ENCODE peak calls at places on chromosome 18, in eight cellular contexts. R is adrenal gland, Q is NCI-H774, W is activated T-cell treated with anti-CD3 and anti-CD28 coated beads for 48 hours, J is NCI-H446 treated with DMSO at 0.1 percent for 48 hours, A is aorta, N is MM.1S, P is GM12865. X is an unnamed sample.

GRCh38 chr18:5732318-5732717 is 163.0 kb downstream of the TMEM200C start:
- DNase-seq in W (no peak), R (no peak), J (no peak), P (peak), Q (no peak), A (no peak), N (no peak), X (no peak)

GRCh38 chr18:54947115-54947514 is 12.1 kb downstream of the CCDC68 start:
- DNase-seq in J (no peak), R (peak), Q (no peak), W (no peak), P (no peak), A (no peak), N (no peak), X (peak)

GRCh38 chr18:78293940-78294401 is 685.6 kb upstream of the SALL3 start:
- DNase-seq in W (no peak), J (no peak), P (no peak), R (no peak), Q (no peak), A (no peak), N (no peak), X (no peak)

GRCh38 chr18:59012815-59013677 is 126.6 kb upstream of the SEC11C start:
- DNase-seq in N (no peak), P (no peak), J (no peak), Q (no peak), A (no peak), W (no peak), R (no peak), X (no peak)

GRCh38 chr18:21672868-21673267 is 31.7 kb downstream of the ABHD3 start:
- DNase-seq in A (no peak), J (peak), R (peak), W (no peak), Q (no peak), P (no peak), N (no peak), X (no peak)

GRCh38 chr18:74446631-74447403 is 10.3 kb downstream of the DIPK1C start:
- DNase-seq in R (no peak), J (no peak), Q (no peak), W (no peak), N (no peak), A (no peak), P (no peak), X (no peak)

GRCh38 chr18:34494359-34494696 is 215.8 kb upstream of the DTNA start:
- DNase-seq in Q (no peak), N (no peak), W (no peak), J (no peak), R (no peak), A (peak), P (no peak), X (no peak)

GRCh38 chr18:74604774-74605173 is 7.1 kb downstream of the ZNF407 start:
- DNase-seq in Q (no peak), J (no peak), N (peak), R (no peak), P (no peak), W (no peak), A (no peak), X (peak)

GRCh38 chr18:47680488-47680887 is 250.0 kb downstream of the SMAD2 start:
- DNase-seq in R (no peak), A (no peak), W (no peak), J (no peak), N (no peak), P (peak), Q (no peak), X (no peak)

GRCh38 chr18:60445341-60445740 is 72.8 kb upstream of the MC4R start:
- DNase-seq in Q (no peak), W (no peak), J (no peak), A (no peak), P (no peak), N (no peak), R (no peak), X (no peak)

GRCh38 chr18:10040287-10041011 is 126.6 kb downstream of the VAPA start:
- DNase-seq in J (no peak), R (no peak), Q (no peak), A (no peak), W (no peak), N (no peak), P (no peak), X (no peak)

GRCh38 chr18:55323051-55323994 is 264.7 kb downstream of the TCF4 start:
- DNase-seq in W (no peak), J (peak), Q (no peak), N (peak), P (no peak), R (no peak), A (no peak), X (peak)

GRCh38 chr18:6963452-6964097 is 154.0 kb downstream of the LAMA1 start:
- DNase-seq in Q (no peak), J (no peak), N (no peak), A (no peak), P (no peak), R (no peak), W (no peak), X (no peak)

GRCh38 chr18:51957001-51957400 is 383.0 kb upstream of the DCC start:
- DNase-seq in Q (no peak), J (no peak), A (no peak), R (no peak), W (no peak), N (no peak), P (no peak), X (no peak)

GRCh38 chr18:40243592-40243991 is 1711.4 kb upstream of the PIK3C3 start:
- DNase-seq in A (no peak), R (no peak), J (no peak), N (no peak), Q (no peak), P (no peak), W (no peak), X (no peak)

GRCh38 chr18:40124107-40124506 is 1830.9 kb upstream of the PIK3C3 start:
- DNase-seq in Q (no peak), P (no peak), W (no peak), A (no peak), N (no peak), R (no peak), J (no peak), X (no peak)

GRCh38 chr18:13541621-13542519 is 184.5 kb downstream of the FAM210A start:
- DNase-seq in R (no peak), N (no peak), W (no peak), J (no peak), Q (no peak), A (no peak), P (no peak), X (no peak)

GRCh38 chr18:3623769-3624545 is 174.0 kb downstream of the TGIF1 start:
- DNase-seq in N (no peak), J (no peak), W (no peak), P (no peak), A (peak), R (peak), Q (no peak), X (peak)

GRCh38 chr18:32093523-32093922 is 1.8 kb downstream of the RNF138 start:
- DNase-seq in R (no peak), Q (no peak), N (no peak), W (no peak), J (no peak), P (no peak), A (no peak), X (peak)

GRCh38 chr18:76398899-76399612 is 96.0 kb downstream of the ZNF516 start:
- DNase-seq in P (peak), R (peak), Q (peak), W (peak), N (peak), J (no peak), A (peak), X (peak)

GRCh38 chr18:58363767-58364540 is 264.9 kb downstream of the ALPK2 start:
- DNase-seq in A (no peak), R (no peak), P (no peak), W (no peak), Q (no peak), J (no peak), N (no peak), X (no peak)

GRCh38 chr18:46679846-46680598 is 23.0 kb upstream of the LOXHD1 start:
- DNase-seq in R (no peak), N (no peak), J (no peak), A (no peak), P (no peak), Q (no peak), W (no peak), X (no peak)

GRCh38 chr18:24016643-24017042 is 2.1 kb downstream of the TTC39C start:
- DNase-seq in A (no peak), N (no peak), Q (no peak), W (no peak), R (no peak), J (no peak), P (no peak), X (no peak)

GRCh38 chr18:58315739-58316215 is 271.8 kb downstream of the NEDD4L start:
- DNase-seq in P (no peak), W (no peak), A (no peak), R (peak), N (no peak), J (no peak), Q (no peak), X (no peak)

GRCh38 chr18:33022370-33022769 is 249.5 kb upstream of the KLHL14 start:
- DNase-seq in W (no peak), A (no peak), R (no peak), N (no peak), P (no peak), J (no peak), Q (no peak), X (no peak)

GRCh38 chr18:40867452-40867851 is 1087.6 kb upstream of the PIK3C3 start:
- DNase-seq in A (no peak), Q (no peak), J (no peak), N (no peak), W (no peak), P (no peak), R (no peak), X (no peak)

GRCh38 chr18:43422483-43422882 is 145.2 kb upstream of the SYT4 start:
- DNase-seq in P (no peak), N (no peak), R (peak), J (no peak), Q (peak), A (no peak), W (no peak), X (no peak)

GRCh38 chr18:64110692-64111480 is 38.0 kb downstream of the LINC00305 start:
- DNase-seq in N (no peak), P (no peak), J (no peak), Q (no peak), A (no peak), R (no peak), W (no peak), X (no peak)

GRCh38 chr18:11322716-11323115 is 173.3 kb upstream of the PIEZO2 start:
- DNase-seq in W (no peak), N (no peak), R (no peak), J (no peak), Q (no peak), P (peak), A (no peak), X (no peak)

GRCh38 chr18:64134044-64134757 is 14.7 kb downstream of the LINC00305 start:
- DNase-seq in Q (no peak), P (no peak), A (no peak), W (no peak), N (no peak), J (peak), R (no peak), X (no peak)

GRCh38 chr18:46042571-46043123 is 29.4 kb downstream of the PSTPIP2 start:
- DNase-seq in R (no peak), P (no peak), N (no peak), Q (no peak), J (no peak), A (no peak), W (peak), X (peak)